ENCODE peak calls at places on chromosomes 12 and 14, in five cellular contexts. D, J, I, S and H are unnamed samples.

GRCh38 chr14:26595922-26596721 is 1.7 kb downstream of the NOVA1 start:
- DNase-seq in D (no peak), J (no peak), I (peak; percentile 19), S (no peak), H (no peak)

GRCh38 chr12:14167005-14167628 is 185.7 kb upstream of the GRIN2B start:
- DNase-seq in D (peak; percentile 41), J (peak; percentile 2), I (peak; percentile 18), S (no peak), H (no peak)

GRCh38 chr14:100902792-100903191 is 730 bp downstream of the RTL1 start:
- DNase-seq in D (no peak), J (no peak), I (no peak), S (no peak), H (no peak)

GRCh38 chr12:29844667-29845066 is 60.9 kb upstream of the TMTC1 start:
- DNase-seq in D (peak; percentile 2), J (no peak), I (no peak), S (no peak), H (no peak)

GRCh38 chr12:48986720-48987291 is 8.7 kb downstream of the WNT1 start:
- DNase-seq in D (no peak), J (no peak), I (no peak), S (no peak), H (no peak)

GRCh38 chr14:90536092-90536491 is 139.3 kb downstream of the CALM1 start:
- DNase-seq in D (no peak), J (no peak), I (peak; percentile 40), S (no peak), H (no peak)

GRCh38 chr12:68648179-68648578 is 37.5 kb downstream of the RAP1B start:
- DNase-seq in D (peak; percentile 71), J (no peak), I (no peak), S (no peak), H (no peak)

GRCh38 chr14:64474041-64474440 is 8.7 kb downstream of the AKAP5 start:
- DNase-seq in D (no peak), J (no peak), I (no peak), S (no peak), H (no peak)

GRCh38 chr14:56241441-56241840 is 123.2 kb downstream of the PELI2 start:
- DNase-seq in D (no peak), J (no peak), I (peak; percentile 29), S (no peak), H (no peak)

GRCh38 chr12:105464426-105464825 is 133.9 kb downstream of the C12orf75 start:
- DNase-seq in D (no peak), J (no peak), I (no peak), S (no peak), H (no peak)

GRCh38 chr12:121956041-121956341 is 37.6 kb downstream of the CFAP251 start:
- DNase-seq in D (no peak), J (no peak), I (no peak), S (no peak), H (no peak)

GRCh38 chr12:79534029-79534867 is 156.5 kb downstream of the PAWR start:
- DNase-seq in D (no peak), J (no peak), I (peak; percentile 77), S (no peak), H (no peak)

GRCh38 chr12:121769831-121770301 is 23.6 kb downstream of the RHOF start:
- DNase-seq in D (no peak), J (no peak), I (no peak), S (no peak), H (no peak)

GRCh38 chr14:76292561-76292960 is 83.4 kb upstream of the ESRRB start:
- DNase-seq in D (no peak), J (no peak), I (no peak), S (no peak), H (no peak)

GRCh38 chr12:55707841-55708694 is at the start of gene ITGA7:
- DNase-seq in D (no peak), J (peak; percentile 65), I (peak; percentile 54), S (peak; percentile 78), H (no peak)

GRCh38 chr14:104803280-104803915 is 2.5 kb downstream of the ZBTB42 start:
- DNase-seq in D (no peak), J (no peak), I (no peak), S (no peak), H (no peak)

GRCh38 chr14:104805326-104805678 is 4.4 kb downstream of the ZBTB42 start:
- DNase-seq in D (peak; percentile 89), J (no peak), I (peak; percentile 86), S (peak; percentile 62), H (no peak)

GRCh38 chr14:104804481-104805325 is 3.8 kb downstream of the ZBTB42 start:
- DNase-seq in D (no peak), J (no peak), I (no peak), S (no peak), H (no peak)

GRCh38 chr14:104802913-104803184 is 1.9 kb downstream of the ZBTB42 start:
- DNase-seq in D (no peak), J (no peak), I (no peak), S (no peak), H (no peak)

GRCh38 chr14:104803916-104804371 is 3.0 kb downstream of the ZBTB42 start:
- DNase-seq in D (peak; percentile 28), J (no peak), I (no peak), S (peak; percentile 10), H (no peak)
- H3K4me3 ChIP-seq in D (no peak overlapping the region), J (no peak overlapping the region), I (no peak overlapping the region), S (no peak overlapping the region), H (no peak overlapping the region)

DNA sequence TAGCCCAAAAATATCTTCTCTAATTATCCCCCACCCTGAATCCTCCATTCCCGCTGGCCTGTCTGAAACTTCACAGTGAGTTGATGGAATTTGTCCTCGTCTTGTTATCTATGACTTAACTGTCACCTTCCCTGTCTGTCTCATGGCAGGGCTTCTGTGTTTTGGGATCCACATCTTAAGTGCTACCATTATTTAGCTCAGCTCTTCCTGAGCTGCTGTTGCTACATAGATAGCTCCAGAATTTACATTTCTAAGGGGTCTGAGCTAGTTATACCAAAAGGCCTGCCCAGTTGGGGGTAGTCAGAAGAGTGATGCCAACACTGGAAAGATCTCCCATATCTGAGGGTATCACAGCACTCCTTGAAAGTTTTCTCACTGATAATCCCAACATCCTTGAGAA is 57.0 kb upstream of the CDKN3 start:
- DNase-seq in D (no peak), J (no peak), I (no peak), S (no peak), H (no peak)
- H3K4me3 ChIP-seq in D (no peak overlapping the region), J (no peak overlapping the region), I (no peak overlapping the region), S (no peak overlapping the region), H (no peak overlapping the region)

DNA sequence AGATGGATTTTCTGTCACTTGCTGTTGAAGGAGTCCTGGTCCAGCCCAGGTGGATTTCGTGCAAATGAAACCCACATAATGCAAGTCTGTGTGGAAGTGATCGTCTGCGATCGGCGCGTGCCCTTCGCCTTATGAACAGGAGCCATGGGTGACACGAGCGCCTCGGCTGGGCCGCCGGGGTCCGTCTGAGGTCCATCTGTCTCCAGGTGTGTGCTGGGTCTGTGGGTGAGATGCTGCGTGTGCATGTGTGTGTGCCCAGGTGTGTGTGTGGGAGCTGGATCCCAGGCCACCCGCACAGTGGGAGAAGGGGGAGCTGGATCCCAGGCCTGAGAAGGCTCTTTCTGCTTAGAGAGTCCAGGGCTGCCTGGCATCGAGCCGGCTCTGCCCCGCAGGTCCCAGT is 53.8 kb downstream of the GALNT9 start:
- DNase-seq in D (no peak), J (no peak), I (no peak), S (peak; percentile 7), H (no peak)
- H3K4me3 ChIP-seq in D (no peak overlapping the region), J (no peak overlapping the region), I (no peak overlapping the region), S (no peak overlapping the region), H (no peak overlapping the region)

GRCh38 chr12:130838951-130839769 is at the start of gene STX2:
- DNase-seq in D (peak; percentile 74), J (peak; percentile 83), I (peak; percentile 70), S (peak; percentile 88), H (no peak)

GRCh38 chr12:130835011-130835410 is 4.0 kb downstream of the STX2 start:
- DNase-seq in D (no peak), J (no peak), I (no peak), S (no peak), H (no peak)

GRCh38 chr12:130838284-130838950 is 633 bp downstream of the STX2 start:
- DNase-seq in D (no peak), J (peak; percentile 18), I (peak; percentile 15), S (peak; percentile 42), H (no peak)

GRCh38 chr12:130835436-130835835 is 3.6 kb downstream of the STX2 start:
- DNase-seq in D (no peak), J (no peak), I (no peak), S (no peak), H (no peak)

DNA sequence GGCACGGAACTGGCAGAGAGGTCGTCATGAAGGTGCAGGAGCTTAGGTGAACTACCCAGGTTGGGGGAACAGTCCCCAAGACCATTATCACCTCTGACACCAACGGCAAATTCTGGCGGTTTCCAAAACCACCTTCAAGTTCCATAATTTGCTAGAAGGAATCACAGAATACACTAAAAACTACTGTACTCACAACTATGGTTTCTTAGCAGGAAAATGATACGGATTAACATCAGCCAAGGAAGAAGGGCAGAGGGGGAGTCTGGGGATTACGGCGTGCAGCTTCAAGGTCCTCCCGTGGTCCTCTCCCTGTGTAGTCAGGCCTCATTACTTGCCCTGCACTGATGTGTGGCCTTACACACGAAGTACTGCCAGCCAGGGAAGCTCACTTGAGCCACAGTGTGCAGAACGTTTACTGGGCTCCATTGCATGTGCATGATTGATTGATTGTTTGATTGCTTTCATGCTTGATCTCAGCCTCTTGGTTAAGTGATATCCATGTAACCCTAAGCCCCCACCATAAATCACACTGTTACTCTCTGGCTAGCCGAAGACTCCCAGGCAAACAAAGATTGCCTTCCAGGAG is 813 bp upstream of the STX2 start:
- DNase-seq in D (no peak), J (no peak), I (no peak), S (no peak), H (no peak)
- H3K4me3 ChIP-seq in D (peak overlapping the region; percentile 53), J (peak overlapping the region; percentile 47), I (peak overlapping the region; percentile 72), S (peak overlapping the region; percentile 77), H (peak overlapping the region; percentile 48)

DNA sequence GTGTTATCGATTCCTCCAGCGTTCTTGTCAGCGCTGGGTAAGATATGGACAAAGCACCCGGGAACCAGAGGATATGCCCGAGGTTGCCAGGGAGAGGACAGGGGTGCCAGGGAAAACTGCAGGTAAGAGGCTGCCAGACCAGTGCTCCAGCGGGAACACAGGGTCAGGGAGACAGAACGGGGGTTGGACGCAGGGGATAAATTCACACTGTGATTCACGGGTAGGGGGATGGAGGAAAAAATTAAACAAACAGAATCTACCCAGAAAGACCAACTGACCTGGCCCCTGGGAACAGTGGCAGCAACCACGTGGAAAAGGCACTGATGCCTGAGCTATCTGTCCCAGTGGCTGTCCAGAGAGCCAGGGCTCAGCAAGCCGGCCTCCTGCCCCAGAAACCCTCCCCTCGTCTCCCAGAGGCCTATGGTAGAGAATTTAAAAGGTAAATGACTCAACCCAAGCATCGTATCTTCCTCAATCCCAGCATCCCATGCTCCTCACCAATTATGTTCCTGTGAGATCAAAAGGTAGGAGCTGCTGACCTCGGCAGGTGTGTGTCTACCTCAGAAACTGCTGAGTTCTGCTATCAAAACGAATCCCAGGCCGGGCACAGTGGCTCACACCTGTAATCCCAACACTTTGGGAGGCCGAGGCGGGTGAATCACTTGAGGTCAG is 49.4 kb downstream of the FOXN3 start:
- DNase-seq in D (no peak), J (no peak), I (no peak), S (no peak), H (no peak)
- H3K4me3 ChIP-seq in D (no peak overlapping the region), J (no peak overlapping the region), I (no peak overlapping the region), S (peak overlapping the region; percentile 33), H (no peak overlapping the region)

GRCh38 chr14:71327691-71328090 is 420.4 kb downstream of the PCNX1 start:
- DNase-seq in D (peak; percentile 37), J (no peak), I (no peak), S (no peak), H (no peak)
- H3K4me3 ChIP-seq in D (no peak overlapping the region), J (no peak overlapping the region), I (no peak overlapping the region), S (no peak overlapping the region), H (no peak overlapping the region)